ENCODE peak calls at places on chromosomes 12 and 14, in nine cellular contexts. X is SJSA1; F is esophagus squamous epithelium; M is transverse colon; R is effector memory CD4-positive, alpha-beta T cell; W is upper lobe of left lung; U is pancreas; J is heart right ventricle; L is lower lobe of right lung. K is an unnamed sample.

GRCh38 chr14:28756896-28757570 is 9.6 kb upstream of the FOXG1 start:
- DNase-seq in M (no peak), L (no peak), X (no peak), U (no peak), J (no peak), R (no peak), F (no peak), W (no peak), K (no peak)

GRCh38 chr12:3164454-3165310 is 87.5 kb downstream of the TSPAN9 start:
- DNase-seq in R (no peak), W (no peak), F (no peak), X (no peak), M (no peak), J (no peak), L (no peak), U (no peak), K (no peak)

GRCh38 chr12:117097159-117097558 is 2.1 kb downstream of the TESC start:
- DNase-seq in L (peak; percentile 9), R (no peak), X (no peak), U (no peak), F (no peak), J (no peak), M (no peak), W (peak; percentile 12), K (no peak)

GRCh38 chr12:67096533-67097318 is 172.4 kb upstream of the CAND1 start:
- DNase-seq in X (no peak), W (no peak), U (no peak), F (no peak), M (no peak), J (no peak), L (no peak), R (no peak), K (no peak)

GRCh38 chr12:11607313-11608081 is 42.0 kb upstream of the ETV6 start:
- DNase-seq in X (no peak), W (no peak), U (peak; percentile 35), M (peak; percentile 68), J (no peak), F (no peak), L (no peak), R (no peak), K (no peak)

GRCh38 chr14:88044782-88045446 is 40.0 kb downstream of the GPR65 start:
- DNase-seq in U (no peak), F (no peak), M (no peak), L (no peak), W (no peak), J (no peak), X (no peak), R (no peak), K (no peak)

GRCh38 chr14:31387091-31387490 is 33.3 kb downstream of the HEATR5A start:
- DNase-seq in L (no peak), X (no peak), J (no peak), M (no peak), R (no peak), W (no peak), F (no peak), U (no peak), K (no peak)

GRCh38 chr14:29056167-29056566 is 289.6 kb downstream of the FOXG1 start:
- DNase-seq in U (no peak), L (no peak), X (no peak), W (no peak), J (no peak), F (no peak), M (no peak), R (no peak), K (no peak)

GRCh38 chr12:130119241-130119861 is 42.9 kb upstream of the FZD10 start:
- DNase-seq in F (no peak), U (no peak), X (no peak), J (no peak), L (no peak), R (no peak), W (no peak), M (no peak), K (no peak)

GRCh38 chr12:39764944-39765560 is 145.4 kb upstream of the ABCD2 start:
- DNase-seq in L (no peak), M (no peak), J (no peak), R (no peak), X (no peak), W (no peak), U (no peak), F (no peak), K (no peak)

GRCh38 chr14:61256826-61257468 is 24.2 kb downstream of the TMEM30B start:
- DNase-seq in U (no peak), X (no peak), R (no peak), F (no peak), L (no peak), W (no peak), M (no peak), J (no peak), K (no peak)

GRCh38 chr14:53542692-53543091 is 389.6 kb upstream of the DDHD1 start:
- DNase-seq in X (peak; percentile 33), F (no peak), J (no peak), L (no peak), R (no peak), M (no peak), W (no peak), U (peak; percentile 23), K (no peak)

GRCh38 chr14:56004807-56005579 is 113.2 kb upstream of the PELI2 start:
- DNase-seq in W (no peak), M (peak; percentile 69), U (no peak), J (no peak), R (no peak), F (no peak), L (peak; percentile 52), X (peak; percentile 51), K (no peak)

GRCh38 chr12:22514875-22515274 is 29.5 kb downstream of the C2CD5 start:
- DNase-seq in F (no peak), L (no peak), R (no peak), J (no peak), X (no peak), W (no peak), M (no peak), U (no peak), K (no peak)

GRCh38 chr12:93002278-93003054 is 73.4 kb upstream of the EEA1 start:
- DNase-seq in W (no peak), F (no peak), U (no peak), L (no peak), R (no peak), J (no peak), M (no peak), X (peak; percentile 95), K (no peak)

GRCh38 chr12:128969480-128970055 is 116.3 kb downstream of the GLT1D1 start:
- DNase-seq in U (peak; percentile 10), X (no peak), J (no peak), F (no peak), R (no peak), M (peak; percentile 20), L (no peak), W (peak; percentile 77), K (no peak)

GRCh38 chr12:102905229-102905628 is 11.8 kb downstream of the PAH start:
- DNase-seq in W (no peak), F (no peak), J (no peak), U (no peak), L (no peak), R (no peak), X (no peak), M (no peak), K (no peak)

GRCh38 chr14:72888202-72888601 is 5.7 kb downstream of the DPF3 start:
- DNase-seq in W (no peak), M (no peak), F (no peak), L (no peak), X (no peak), R (no peak), U (no peak), J (no peak), K (no peak)
- H3K4me1 ChIP-seq in W (peaks cover 13% of the 10 kb centered on the region), M (peaks cover 8% of the 10 kb centered on the region), F (peaks cover 10% of the 10 kb centered on the region), L (peaks cover 18% of the 10 kb centered on the region), X (peaks cover 32% of the 10 kb centered on the region), R (peaks cover 10% of the 10 kb centered on the region), U (no peaks in the 10 kb centered on the region), J (peaks cover 28% of the 10 kb centered on the region), K (peaks cover 6% of the 10 kb centered on the region)

DNA sequence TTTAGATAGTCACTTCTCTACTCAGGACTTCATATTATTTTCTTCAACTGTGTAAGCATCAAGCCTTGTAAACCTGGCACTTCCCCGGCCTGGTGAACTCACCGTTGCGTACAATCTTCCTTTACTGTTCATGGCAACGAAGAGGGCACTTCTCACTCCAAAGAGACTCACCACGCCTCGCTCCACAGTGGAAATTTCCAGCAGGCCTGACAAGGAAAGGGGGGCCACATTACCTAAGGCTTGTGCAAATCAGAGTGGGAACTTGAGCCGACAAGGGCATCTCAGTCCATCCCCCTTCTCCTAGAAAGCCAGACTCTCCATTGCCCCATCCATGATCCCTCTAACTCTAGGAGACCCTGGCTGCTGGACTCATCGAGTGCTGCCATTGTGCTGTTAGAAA is 1.6 kb downstream of the FGF6 start:
- DNase-seq in M (no peak), R (no peak), U (no peak), F (no peak), W (no peak), X (no peak), L (no peak), J (no peak), K (no peak)
- H3K36me3 ChIP-seq in M (no peaks in the 10 kb centered on the region), R (no peaks in the 10 kb centered on the region), U (no peaks in the 10 kb centered on the region), F (no peaks in the 10 kb centered on the region), W (no peaks in the 10 kb centered on the region), X (no peaks in the 10 kb centered on the region), L (no peaks in the 10 kb centered on the region), J (no peaks in the 10 kb centered on the region), K (no peaks in the 10 kb centered on the region)

DNA sequence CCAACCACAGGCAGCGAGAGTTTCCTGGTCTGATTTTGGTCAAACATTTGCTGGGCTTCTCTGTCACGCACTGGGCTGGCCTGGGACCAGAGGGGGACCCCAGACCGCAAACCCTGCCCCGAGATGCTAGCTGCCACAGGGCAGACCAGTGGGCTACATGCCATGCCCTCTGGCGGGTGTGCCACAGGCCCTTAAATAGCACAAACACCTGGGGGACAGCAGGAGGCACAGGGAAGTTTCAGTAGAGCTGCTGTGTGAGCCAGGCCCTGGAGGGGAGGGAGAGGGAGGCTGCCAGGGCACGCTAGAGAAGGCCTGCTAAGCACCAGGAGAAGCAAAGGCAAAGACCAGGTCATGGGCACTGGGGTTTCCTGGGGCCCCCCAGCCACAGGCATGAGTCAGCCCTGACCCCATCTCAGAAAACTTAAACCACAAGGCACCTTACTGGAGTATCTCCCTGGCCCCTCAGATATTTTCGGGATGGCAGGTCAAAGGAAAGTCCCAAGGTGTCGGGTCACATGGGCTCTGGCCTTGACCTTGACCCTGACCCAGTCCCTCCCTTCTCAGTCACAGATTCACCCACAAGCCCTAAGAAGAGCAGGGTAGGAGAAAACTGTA is 29.2 kb downstream of the ITPK1 start:
- DNase-seq in M (no peak), R (no peak), W (no peak), L (no peak), U (no peak), F (no peak), J (no peak), X (no peak), K (no peak)
- H3K4me1 ChIP-seq in M (peaks cover 4% of the 10 kb centered on the region), R (peaks cover 10% of the 10 kb centered on the region), W (peaks cover 20% of the 10 kb centered on the region), L (peaks cover 33% of the 10 kb centered on the region), U (no peaks in the 10 kb centered on the region), F (peaks cover 37% of the 10 kb centered on the region), J (peaks cover 62% of the 10 kb centered on the region), X (peaks cover 4% of the 10 kb centered on the region), K (peaks cover 23% of the 10 kb centered on the region)

DNA sequence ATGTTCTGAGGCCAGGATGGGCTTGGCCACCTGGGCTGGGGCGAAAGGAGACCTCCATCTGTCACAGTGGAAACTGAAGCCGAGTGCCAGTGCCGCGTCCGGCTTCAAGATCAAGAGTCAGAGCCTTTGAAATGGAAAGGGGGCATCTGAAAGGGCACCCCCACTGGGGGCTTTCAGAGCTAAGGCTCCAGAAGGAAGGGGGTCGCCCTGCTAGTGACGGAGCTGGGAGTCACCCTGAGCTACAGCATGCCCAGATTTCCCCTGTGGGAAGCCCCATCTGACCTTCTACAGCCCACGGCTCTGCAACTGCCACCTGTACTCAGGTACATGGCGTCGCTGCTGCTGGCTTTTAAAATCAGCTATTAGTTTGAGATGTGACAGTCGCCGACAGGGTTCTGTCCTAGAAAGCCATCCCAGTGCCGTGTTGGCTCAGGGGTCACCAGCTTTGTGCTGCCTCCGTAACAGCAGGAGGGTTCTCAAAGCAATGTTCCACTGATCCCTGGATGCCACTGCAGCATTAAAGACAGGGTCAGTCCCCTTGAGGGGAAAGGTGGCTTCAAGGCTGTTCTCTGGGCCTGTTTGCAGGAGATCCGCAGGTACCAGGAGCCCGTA is 31.5 kb downstream of the CCNK start:
- DNase-seq in U (no peak), F (no peak), R (no peak), L (no peak), J (no peak), W (no peak), M (no peak), X (no peak), K (no peak)
- H3K36me3 ChIP-seq in U (peaks cover 16% of the 10 kb centered on the region), F (peaks cover 87% of the 10 kb centered on the region), R (peaks cover 44% of the 10 kb centered on the region), L (peaks cover 72% of the 10 kb centered on the region), J (peaks cover 18% of the 10 kb centered on the region), W (peaks cover 44% of the 10 kb centered on the region), M (peaks cover 13% of the 10 kb centered on the region), X (peaks cover 74% of the 10 kb centered on the region), K (peaks cover 60% of the 10 kb centered on the region)